ENCODE peak calls at places on chromosome 2, in ten cellular contexts. A is spleen; V is A673; U is tibial nerve; I is PC-9; E is naive thymus-derived CD4-positive, alpha-beta T cell; T is GM23338; P is aorta; N is mesenchymal stem cell; W is Karpas-422. Q is an unnamed sample.

GRCh38 chr2:240604291-240604938 is 17.9 kb downstream of the CAPN10 start:
- DNase-seq in E (no peak), P (peak; percentile 91), T (peak; percentile 79), N (peak; percentile 73), I (peak; percentile 88), W (peak; percentile 50), U (peak; percentile 74), V (no peak), A (peak; percentile 89), Q (peak; percentile 88)

GRCh38 chr2:62197609-62198236 is 1.8 kb downstream of the B3GNT2 start:
- DNase-seq in A (peak; percentile 89), T (peak; percentile 72), N (peak; percentile 21), U (no peak), E (no peak), P (no peak), W (no peak), V (no peak), I (peak; percentile 51), Q (peak; percentile 82)

GRCh38 chr2:83602753-83603152 is 856.3 kb downstream of the SUCLG1 start:
- DNase-seq in A (no peak), P (no peak), N (no peak), T (peak; percentile 35), V (no peak), I (no peak), E (no peak), W (no peak), U (no peak), Q (no peak)

GRCh38 chr2:218727502-218728165 is 17.0 kb downstream of the TTLL4 start:
- DNase-seq in P (no peak), I (no peak), A (no peak), V (peak; percentile 32), U (no peak), W (peak; percentile 74), T (peak; percentile 66), N (peak; percentile 24), E (no peak), Q (no peak)

GRCh38 chr2:215188078-215188477 is 49.7 kb upstream of the ABCA12 start:
- DNase-seq in A (no peak), T (no peak), E (no peak), I (no peak), N (no peak), P (no peak), U (no peak), V (no peak), W (no peak), Q (no peak)

GRCh38 chr2:231469568-231469920 is 5.3 kb upstream of the NCL start:
- DNase-seq in N (no peak), P (no peak), E (no peak), I (no peak), V (no peak), U (no peak), A (peak; percentile 41), W (no peak), T (no peak), Q (peak; percentile 50)

GRCh38 chr2:16478817-16479216 is 186.8 kb downstream of the CYRIA start:
- DNase-seq in T (no peak), N (no peak), U (no peak), W (no peak), V (no peak), E (no peak), A (no peak), P (no peak), I (no peak), Q (no peak)

GRCh38 chr2:37583402-37583801 is 88.0 kb downstream of the CDC42EP3 start:
- DNase-seq in N (no peak), E (no peak), P (no peak), V (no peak), A (no peak), U (no peak), T (no peak), W (no peak), I (no peak), Q (no peak)

GRCh38 chr2:13858626-13859025 is 773.9 kb upstream of the LRATD1 start:
- DNase-seq in I (no peak), T (no peak), E (no peak), W (no peak), N (no peak), P (no peak), V (no peak), A (no peak), U (no peak), Q (no peak)

GRCh38 chr2:48851161-48851560 is 95.6 kb upstream of the LHCGR start:
- DNase-seq in T (no peak), W (peak; percentile 23), V (no peak), N (no peak), I (no peak), P (no peak), E (no peak), A (no peak), U (no peak), Q (no peak)

GRCh38 chr2:158125756-158126498 is 24.3 kb downstream of the UPP2 start:
- DNase-seq in P (no peak), A (no peak), E (no peak), I (no peak), U (no peak), V (no peak), T (peak; percentile 17), N (no peak), W (no peak), Q (no peak)

GRCh38 chr2:44237221-44237620 is 38.1 kb upstream of the SLC3A1 start:
- DNase-seq in V (no peak), I (no peak), N (no peak), E (peak; percentile 64), W (no peak), T (no peak), P (no peak), A (no peak), U (no peak), Q (no peak)

GRCh38 chr2:121521359-121521758 is 9.3 kb upstream of the RNU4ATAC start:
- DNase-seq in P (no peak), T (no peak), W (no peak), I (no peak), U (peak; percentile 45), N (no peak), V (no peak), E (no peak), A (no peak), Q (no peak)

GRCh38 chr2:75311521-75311920 is 112.2 kb upstream of the TACR1 start:
- DNase-seq in I (no peak), T (no peak), N (no peak), W (no peak), V (no peak), P (no peak), E (no peak), U (no peak), A (no peak), Q (no peak)

GRCh38 chr2:74349889-74350288 is 6.7 kb upstream of the SLC4A5 start:
- DNase-seq in A (no peak), V (no peak), W (no peak), N (no peak), I (no peak), T (no peak), E (no peak), P (no peak), U (no peak), Q (no peak)

GRCh38 chr2:10163498-10164486 is 41.3 kb downstream of the RRM2 start:
- DNase-seq in N (no peak), I (no peak), W (no peak), A (peak; percentile 67), V (no peak), P (no peak), E (no peak), T (no peak), U (no peak), Q (no peak)

GRCh38 chr2:144320491-144320890 is 199.4 kb downstream of the ZEB2 start:
- DNase-seq in W (peak; percentile 67), N (peak; percentile 18), I (no peak), A (peak; percentile 73), T (no peak), U (no peak), E (peak; percentile 16), P (peak; percentile 50), V (peak; percentile 60), Q (no peak)
- H3K4me1 ChIP-seq in W (peaks cover 70% of the 10 kb centered on the region), N (peaks cover 4% of the 10 kb centered on the region), I (peaks cover 14% of the 10 kb centered on the region), A (peaks cover 31% of the 10 kb centered on the region), T (no peaks in the 10 kb centered on the region), U (peaks cover 15% of the 10 kb centered on the region), E (no peaks in the 10 kb centered on the region), P (peaks cover 7% of the 10 kb centered on the region), V (peaks cover 58% of the 10 kb centered on the region), Q (peaks cover 6% of the 10 kb centered on the region)

GRCh38 chr2:133806564-133806963 is 238.3 kb upstream of the NCKAP5 start:
- DNase-seq in T (no peak), P (no peak), I (no peak), V (no peak), E (no peak), A (no peak), N (no peak), W (no peak), U (no peak), Q (no peak)

GRCh38 chr2:133801956-133802355 is 233.7 kb upstream of the NCKAP5 start:
- DNase-seq in U (no peak), A (no peak), T (no peak), E (no peak), N (no peak), W (no peak), P (no peak), V (no peak), I (no peak), Q (no peak)

DNA sequence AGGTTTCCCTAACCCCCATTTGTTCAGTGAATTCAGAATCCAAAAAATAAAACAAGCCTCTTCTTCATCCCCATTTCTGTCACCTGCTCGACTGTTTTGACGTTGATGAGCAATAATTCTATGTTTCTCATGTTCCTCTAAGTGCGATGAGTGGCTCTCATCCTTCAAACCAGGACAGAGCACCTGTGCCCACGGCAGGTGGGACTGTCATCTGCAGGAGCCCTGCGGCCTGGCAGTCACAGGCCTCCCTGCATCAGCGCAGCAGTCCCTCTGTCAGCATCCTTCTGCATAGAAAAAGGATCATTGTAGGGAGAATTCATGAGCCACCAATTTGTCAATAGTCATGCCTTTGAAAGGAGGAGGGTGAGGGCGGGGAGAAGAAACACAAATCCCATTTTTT is 234.1 kb upstream of the NCKAP5 start:
- DNase-seq in A (no peak), P (no peak), W (no peak), I (no peak), N (no peak), E (no peak), U (no peak), T (no peak), V (no peak), Q (no peak)
- H3K4me3 ChIP-seq in A (no peak overlapping the region), P (no peak overlapping the region), W (no peak overlapping the region), I (no peak overlapping the region), N (no peak overlapping the region), E (no peak overlapping the region), U (no peak overlapping the region), T (no peak overlapping the region), V (no peak overlapping the region), Q (no peak overlapping the region)

GRCh38 chr2:116489944-116490343 is 1324.5 kb upstream of the DDX18 start:
- DNase-seq in W (no peak), E (no peak), V (no peak), I (no peak), N (peak; percentile 16), T (no peak), A (no peak), P (no peak), U (no peak), Q (no peak)
- H3K4me1 ChIP-seq in W (no peaks in the 10 kb centered on the region), E (no peaks in the 10 kb centered on the region), V (no peaks in the 10 kb centered on the region), I (no peaks in the 10 kb centered on the region), N (no peaks in the 10 kb centered on the region), T (no peaks in the 10 kb centered on the region), A (no peaks in the 10 kb centered on the region), P (no peaks in the 10 kb centered on the region), U (no peaks in the 10 kb centered on the region), Q (no peaks in the 10 kb centered on the region)

DNA sequence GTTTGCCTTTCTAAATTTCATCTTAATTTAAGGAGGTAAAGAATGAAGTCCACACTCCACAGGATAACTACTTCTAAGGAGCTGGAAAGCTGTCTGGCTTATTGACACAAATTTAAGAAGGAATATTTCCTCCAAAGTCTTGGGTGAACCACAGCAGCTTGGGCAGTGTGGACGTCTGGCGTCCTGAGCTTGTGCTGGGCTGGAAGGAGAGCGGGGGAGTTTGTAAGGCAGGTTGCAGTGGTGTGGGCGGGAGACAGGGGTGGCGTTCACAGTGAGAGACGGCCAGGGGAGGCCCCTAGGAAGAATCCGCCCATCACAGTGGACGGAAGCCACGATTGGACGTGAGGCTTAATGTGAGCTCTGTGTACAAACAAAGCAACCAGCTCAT is 25.7 kb downstream of the ADI1 start:
- DNase-seq in I (no peak), V (no peak), N (no peak), T (peak; percentile 60), U (peak; percentile 41), A (no peak), W (no peak), E (no peak), P (peak; percentile 70), Q (peak; percentile 48)
- H3K4me3 ChIP-seq in I (no peak overlapping the region), V (no peak overlapping the region), N (no peak overlapping the region), T (no peak overlapping the region), U (peak overlapping the region; percentile 6), A (peak overlapping the region; percentile 2), W (no peak overlapping the region), E (no peak overlapping the region), P (peak overlapping the region; percentile 10), Q (peak overlapping the region; percentile 9)

Q was measured in upper lobe of right lung.